ENCODE peak calls at places on chromosomes 7 and 10, in ten cellular contexts. R is heart left ventricle, I is cardiac muscle cell, W is glutamatergic neuron, M is hepatocyte, Q is foreskin fibroblast, N is lower lobe of right lung, V is WTC11, K is RWPE1, X is A549. U is an unnamed sample.

GRCh38 chr7:133572087-133572486 is 319.2 kb downstream of the EXOC4 start:
- DNase-seq in X (peak), K (peak), R (no peak), W (no peak), M (no peak), Q (peak), N (no peak), V (no peak), I (no peak), U (no peak)

GRCh38 chr7:122200888-122201287 is 56.8 kb upstream of the AASS start:
- DNase-seq in K (no peak), I (no peak), M (no peak), N (no peak), Q (no peak), X (no peak), R (no peak), W (no peak), V (no peak), U (no peak)

GRCh38 chr7:86768967-86769760 is 125.5 kb downstream of the GRM3 start:
- DNase-seq in R (no peak), I (no peak), Q (no peak), X (no peak), K (no peak), V (no peak), W (no peak), M (no peak), N (no peak), U (no peak)

GRCh38 chr7:155533827-155534690 is 12.3 kb downstream of the CNPY1 start:
- DNase-seq in V (peak), I (peak), N (no peak), Q (peak), R (no peak), X (peak), W (peak), K (peak), M (peak), U (no peak)

GRCh38 chr7:50614721-50615518 is 49.7 kb upstream of the DDC start:
- DNase-seq in X (peak), V (no peak), R (no peak), W (no peak), N (no peak), M (peak), I (peak), Q (peak), K (no peak), U (no peak)

GRCh38 chr10:89879121-89879520 is 177.7 kb downstream of the KIF20B start:
- DNase-seq in X (no peak), W (no peak), N (no peak), K (no peak), V (no peak), R (no peak), Q (no peak), M (no peak), I (peak), U (no peak)

GRCh38 chr10:20988357-20988983 is 91.4 kb upstream of the NEBL start:
- DNase-seq in Q (peak), X (no peak), R (no peak), V (no peak), W (no peak), N (no peak), I (peak), M (peak), K (no peak), U (no peak)

GRCh38 chr7:83469076-83469475 is 179.9 kb downstream of the SEMA3E start:
- DNase-seq in I (no peak), R (no peak), W (no peak), M (no peak), V (no peak), K (peak), N (no peak), Q (peak), X (no peak), U (no peak)

GRCh38 chr10:101558671-101559595 is 29.1 kb downstream of the POLL start:
- DNase-seq in M (no peak), I (no peak), K (no peak), Q (no peak), N (no peak), X (no peak), V (no peak), R (peak), W (no peak), U (no peak)

GRCh38 chr10:22534849-22535604 is 179.4 kb downstream of the PIP4K2A start:
- DNase-seq in M (no peak), W (no peak), K (no peak), V (no peak), X (no peak), R (no peak), N (no peak), I (peak), Q (no peak), U (no peak)

GRCh38 chr10:132648871-132649528 is 111.4 kb downstream of the INPP5A start:
- DNase-seq in N (peak), V (peak), K (no peak), R (no peak), X (no peak), W (no peak), Q (no peak), M (no peak), I (no peak), U (no peak)

GRCh38 chr10:47115322-47115721 is 184.7 kb upstream of the GDF10 start:
- DNase-seq in R (no peak), Q (no peak), K (no peak), N (no peak), M (no peak), V (no peak), W (no peak), I (no peak), X (no peak), U (no peak)

GRCh38 chr10:47113907-47114500 is 186.0 kb upstream of the GDF10 start:
- DNase-seq in K (no peak), X (no peak), V (no peak), W (no peak), M (no peak), R (no peak), N (no peak), Q (no peak), I (no peak), U (no peak)

GRCh38 chr10:47112612-47113011 is 187.4 kb upstream of the GDF10 start:
- DNase-seq in K (no peak), I (no peak), X (no peak), V (no peak), Q (no peak), R (no peak), N (no peak), M (no peak), W (no peak), U (no peak)

GRCh38 chr10:47114680-47115186 is 185.3 kb upstream of the GDF10 start:
- DNase-seq in V (no peak), M (no peak), Q (no peak), W (no peak), X (no peak), I (no peak), K (no peak), R (no peak), N (no peak), U (no peak)

GRCh38 chr10:47111329-47111862 is 188.6 kb upstream of the GDF10 start:
- DNase-seq in I (no peak), R (no peak), X (no peak), V (peak), W (no peak), N (no peak), M (no peak), K (no peak), Q (no peak), U (no peak)
- TF ChIP-seq CTCF in I (no peak), R (no peak), X (no peak), V (peak), W (no peak), N (no peak), M (no peak), K (no peak), Q (no peak), U (peak)

DNA sequence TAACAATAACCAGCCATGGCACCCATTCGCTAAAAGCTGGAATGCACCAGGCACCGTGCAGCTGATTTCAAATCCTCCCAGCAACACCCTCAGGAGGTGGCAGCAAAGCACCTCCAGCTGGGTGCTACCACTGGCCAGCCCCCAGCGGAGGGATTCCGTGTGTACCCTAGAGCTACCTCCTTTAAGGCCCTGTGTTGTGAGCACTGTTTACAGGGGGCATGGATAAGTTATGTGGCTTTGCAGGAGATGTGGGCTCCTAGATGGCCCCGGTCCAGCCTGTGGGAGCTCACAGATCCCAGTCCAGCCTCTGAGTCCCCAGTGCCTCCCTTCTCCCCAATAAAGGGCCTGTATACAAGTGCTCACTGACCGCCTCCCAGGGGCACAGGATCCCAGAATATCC is 27.1 kb downstream of the TNRC18 start:
- DNase-seq in N (peak), W (no peak), X (peak), R (no peak), Q (peak), K (peak), M (no peak), V (no peak), I (peak), U (no peak)
- TF ChIP-seq CTCF in N (peak), W (no peak), X (peak), R (peak), Q (no peak), K (no peak), M (no peak), V (no peak), I (no peak), U (peak)

GRCh38 chr10:62637249-62638061 is 167.1 kb upstream of the ADO start:
- DNase-seq in N (no peak), Q (peak), X (no peak), W (no peak), I (peak), V (no peak), R (no peak), M (no peak), K (peak), U (peak)

GRCh38 chr10:62639139-62639538 is 165.4 kb upstream of the ADO start:
- DNase-seq in K (no peak), R (no peak), Q (no peak), N (no peak), V (no peak), X (no peak), I (no peak), M (no peak), W (no peak), U (no peak)

GRCh38 chr10:62635127-62635526 is 169.4 kb upstream of the ADO start:
- DNase-seq in V (no peak), R (no peak), M (no peak), Q (no peak), K (no peak), I (peak), W (no peak), X (no peak), N (no peak), U (no peak)

GRCh38 chr10:62638062-62638477 is 166.4 kb upstream of the ADO start:
- DNase-seq in X (no peak), I (peak), K (no peak), R (no peak), N (no peak), M (no peak), W (no peak), Q (peak), V (no peak), U (peak)

DNA sequence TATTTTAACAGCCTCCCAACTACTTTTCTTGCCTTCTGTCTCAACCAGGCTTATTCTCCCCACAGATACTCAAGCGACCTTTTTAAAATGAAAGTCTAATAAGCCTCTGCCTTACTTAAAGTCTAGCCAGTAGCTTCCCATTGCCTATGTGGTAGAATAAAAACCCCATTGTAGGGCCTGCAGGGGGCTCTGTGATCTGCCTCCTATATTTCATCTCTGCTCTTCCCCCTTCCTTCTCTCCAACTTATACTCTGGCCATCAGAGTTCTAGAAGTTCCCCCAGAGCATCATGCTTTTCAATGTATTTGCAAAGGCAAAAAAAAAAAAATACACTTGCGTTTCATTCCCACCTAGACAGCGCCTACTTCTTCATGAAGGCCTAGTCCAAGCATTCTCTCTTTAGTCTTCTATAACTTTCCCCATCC is 167.7 kb upstream of the ADO start:
- DNase-seq in V (no peak), W (no peak), Q (no peak), R (no peak), M (no peak), I (peak), N (no peak), X (no peak), K (no peak), U (no peak)
- TF ChIP-seq CTCF in V (no peak), W (no peak), Q (no peak), R (peak), M (no peak), I (peak), N (no peak), X (no peak), K (no peak), U (peak)

GRCh38 chr10:43338117-43338516 is 33.3 kb upstream of the FXYD4 start:
- DNase-seq in K (no peak), X (no peak), R (no peak), W (no peak), Q (no peak), N (no peak), I (no peak), V (peak), M (no peak), U (no peak)
- TF ChIP-seq CTCF in K (no peak), X (no peak), R (no peak), W (peak), Q (no peak), N (no peak), I (no peak), V (no peak), M (no peak), U (no peak)

GRCh38 chr7:138798836-138799235 is 840 bp upstream of the ATP6V0A4 start:
- DNase-seq in R (no peak), I (no peak), V (no peak), Q (no peak), X (no peak), N (no peak), K (no peak), W (no peak), M (no peak), U (no peak)

GRCh38 chr7:138801256-138801655 is 3.3 kb upstream of the ATP6V0A4 start:
- DNase-seq in X (no peak), V (no peak), K (no peak), Q (no peak), I (no peak), M (no peak), R (no peak), N (no peak), W (no peak), U (no peak)

GRCh38 chr7:138796038-138796580 is 1.7 kb upstream of the TMEM213 start:
- DNase-seq in I (no peak), N (no peak), Q (no peak), W (no peak), R (no peak), X (no peak), K (no peak), V (no peak), M (no peak), U (no peak)

GRCh38 chr7:138799336-138799965 is 1.5 kb upstream of the ATP6V0A4 start:
- DNase-seq in Q (no peak), W (no peak), I (no peak), X (no peak), V (no peak), N (no peak), K (no peak), M (no peak), R (no peak), U (no peak)

DNA sequence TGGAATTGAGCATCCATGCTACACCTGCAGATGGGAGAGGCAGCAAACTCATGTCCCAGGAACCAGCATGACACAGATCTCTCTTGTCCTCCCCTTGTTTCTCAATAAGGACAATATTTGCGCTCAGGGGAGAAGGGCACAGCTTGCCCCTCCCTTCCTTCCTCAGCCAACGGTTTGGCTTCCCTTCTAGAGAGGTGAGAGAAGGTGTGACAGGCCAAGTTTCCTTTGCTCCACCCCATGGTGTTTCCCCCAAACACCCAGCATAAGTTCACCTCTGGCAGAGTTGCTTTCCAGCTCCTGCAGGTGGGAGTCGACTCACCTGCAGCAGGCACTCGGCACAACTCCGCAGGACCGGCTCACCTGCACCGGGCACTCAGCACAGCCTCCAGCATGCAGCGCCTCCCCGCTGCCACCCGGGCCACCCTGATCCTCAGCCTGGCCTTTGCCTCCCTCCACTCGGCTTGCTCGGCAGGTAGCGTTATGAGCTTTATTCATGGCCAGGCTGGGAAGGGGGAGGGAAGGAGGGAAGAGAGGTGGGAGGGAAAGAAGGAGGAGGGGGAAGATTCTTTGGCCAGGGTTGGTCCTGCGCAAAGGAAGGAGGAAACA is at the start of the genes ATP6V0A4 and TMEM213:
- DNase-seq in N (peak), Q (no peak), R (no peak), W (no peak), K (no peak), I (no peak), X (no peak), M (peak), V (peak), U (no peak)
- TF ChIP-seq CTCF in N (no peak), Q (no peak), R (no peak), W (no peak), K (no peak), I (no peak), X (no peak), M (no peak), V (no peak), U (no peak)

GRCh38 chr7:143005632-143006260 is 21.2 kb downstream of the OR9A2 start:
- DNase-seq in K (no peak), I (no peak), N (no peak), Q (no peak), W (no peak), V (no peak), R (no peak), M (no peak), X (no peak), U (no peak)

GRCh38 chr7:143000648-143001047 is 26.3 kb downstream of the OR9A2 start:
- DNase-seq in W (no peak), N (no peak), V (no peak), K (no peak), I (no peak), Q (no peak), R (no peak), M (no peak), X (no peak), U (no peak)

GRCh38 chr7:143002856-143003255 is 24.1 kb downstream of the OR9A2 start:
- DNase-seq in X (no peak), M (peak), I (no peak), K (no peak), N (peak), W (no peak), V (no peak), R (no peak), Q (no peak), U (no peak)

GRCh38 chr7:143002106-143002505 is 24.8 kb downstream of the OR9A2 start:
- DNase-seq in R (no peak), I (peak), X (peak), M (peak), Q (peak), V (no peak), N (no peak), K (peak), W (no peak), U (no peak)

GRCh38 chr7:143003393-143004051 is 23.4 kb downstream of the OR9A2 start:
- DNase-seq in M (peak), Q (peak), R (no peak), W (no peak), K (peak), V (no peak), X (peak), N (no peak), I (peak), U (no peak)
- TF ChIP-seq CTCF in M (peak), Q (peak), R (peak), W (peak), K (peak), V (peak), X (peak), N (peak), I (peak), U (peak)

GRCh38 chr10:125370578-125370977 is 210.2 kb upstream of the CTBP2 start:
- DNase-seq in R (no peak), K (no peak), M (peak), W (peak), Q (no peak), V (peak), X (peak), I (no peak), N (no peak), U (no peak)
- TF ChIP-seq CTCF in R (no peak), K (no peak), M (peak), W (peak), Q (no peak), V (no peak), X (no peak), I (no peak), N (no peak), U (no peak)

DNA sequence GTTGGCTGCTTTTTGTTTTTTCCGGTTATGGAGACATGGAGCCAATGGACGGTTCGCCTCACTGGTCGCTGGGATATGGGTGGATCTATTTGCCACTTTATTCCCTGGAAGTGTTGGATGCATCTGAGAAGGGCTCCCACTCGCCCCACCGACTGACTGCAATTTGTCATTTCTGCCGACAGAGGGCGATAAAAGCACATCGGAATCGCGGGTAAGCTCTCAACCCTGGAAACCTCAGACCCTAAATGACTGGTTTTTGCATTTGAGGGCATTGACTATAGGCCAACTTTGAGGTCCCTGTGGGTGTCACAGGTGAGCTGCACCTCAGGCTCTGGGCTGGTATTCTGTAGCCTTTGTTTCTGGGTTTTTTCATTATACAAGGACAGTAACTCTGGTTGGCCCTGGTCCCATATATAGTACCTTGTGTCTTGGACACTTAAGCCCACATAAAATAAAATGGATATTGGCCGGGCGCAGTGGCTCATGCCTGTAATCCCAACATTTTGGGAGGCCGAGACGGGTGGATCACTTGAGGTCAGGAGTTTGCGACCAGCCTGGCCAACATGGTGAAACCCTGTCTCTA is 11.9 kb upstream of the OPALIN start:
- DNase-seq in W (peak), K (peak), N (no peak), R (peak), V (peak), X (peak), Q (peak), I (peak), M (peak), U (no peak)
- TF ChIP-seq CTCF in W (peak), K (peak), N (peak), R (peak), V (peak), X (peak), Q (peak), I (peak), M (peak), U (peak)

GRCh38 chr7:104767113-104767512 is 246.9 kb upstream of the KMT2E start:
- DNase-seq in K (no peak), M (no peak), R (no peak), V (no peak), I (no peak), X (no peak), Q (no peak), N (no peak), W (no peak), U (no peak)

GRCh38 chr7:104772405-104772821 is 241.6 kb upstream of the KMT2E start:
- DNase-seq in R (no peak), N (no peak), Q (no peak), M (no peak), I (no peak), K (no peak), W (no peak), X (no peak), V (peak), U (no peak)

GRCh38 chr7:104767826-104768536 is 246.0 kb upstream of the KMT2E start:
- DNase-seq in W (no peak), M (no peak), K (no peak), X (no peak), N (no peak), R (no peak), V (no peak), I (no peak), Q (peak), U (no peak)
- TF ChIP-seq CTCF in W (no peak), M (no peak), K (no peak), X (no peak), N (no peak), R (no peak), V (no peak), I (no peak), Q (no peak), U (no peak)

U was measured in CD14-positive monocyte.